ENCODE peak calls at places on chromosomes 4 and X, in ten cellular contexts. N, W, Z, H, L, E, U, O, B and J are unnamed samples. For H3K4me1, the result is how much of the 10 kb centered on the place peaks cover.

GRCh38 chr4:148542922-148543623 is 100.9 kb upstream of the NR3C2 start:
- DNase-seq in H (no peak), N (no peak), B (no peak), L (no peak), W (no peak), O (no peak), U (no peak), Z (no peak), E (no peak), J (no peak)

GRCh38 chrX:12360991-12361598 is 222.8 kb downstream of the FRMPD4 start:
- DNase-seq in B (no peak), Z (no peak), H (no peak), E (no peak), O (peak), U (no peak), W (no peak), N (no peak), L (no peak), J (no peak)

GRCh38 chrX:45623266-45623665 is 422.6 kb upstream of the DIPK2B start:
- DNase-seq in Z (no peak), U (no peak), B (no peak), N (no peak), W (peak), H (no peak), E (no peak), O (peak), L (no peak), J (no peak)

GRCh38 chrX:128518508-128518907 is 466.3 kb upstream of the ACTRT1 start:
- DNase-seq in B (no peak), O (peak), H (no peak), U (no peak), E (no peak), W (peak), L (no peak), Z (no peak), N (peak), J (no peak)

GRCh38 chr4:108483077-108483476 is 137.3 kb upstream of the RPL34 start:
- DNase-seq in B (no peak), W (no peak), Z (no peak), O (no peak), U (no peak), L (no peak), H (no peak), E (no peak), N (no peak), J (no peak)

GRCh38 chr4:26782168-26782829 is 78.3 kb upstream of the STIM2 start:
- DNase-seq in B (no peak), U (no peak), Z (no peak), E (no peak), N (no peak), W (no peak), L (no peak), O (no peak), H (no peak), J (no peak)

GRCh38 chr4:147975325-147975724 is 243.4 kb downstream of the ARHGAP10 start:
- DNase-seq in Z (no peak), E (no peak), L (no peak), H (no peak), W (no peak), U (no peak), N (no peak), B (no peak), O (no peak), J (no peak)

GRCh38 chrX:117511379-117511778 is 605.2 kb downstream of the KLHL13 start:
- DNase-seq in O (no peak), U (no peak), H (no peak), Z (no peak), N (no peak), B (no peak), E (no peak), L (no peak), W (no peak), J (no peak)

GRCh38 chr4:3866813-3867129 is 100.6 kb downstream of the ADRA2C start:
- DNase-seq in N (no peak), B (peak), W (no peak), E (no peak), U (peak), Z (no peak), O (no peak), L (no peak), H (no peak), J (no peak)

GRCh38 chr4:83362492-83363329 is 28.1 kb upstream of the HPSE start:
- DNase-seq in B (no peak), N (peak), L (no peak), H (no peak), O (peak), U (no peak), Z (no peak), W (peak), E (no peak), J (no peak)

GRCh38 chrX:105475801-105476200 is 255.3 kb upstream of the TEX13A start:
- DNase-seq in W (no peak), E (no peak), U (no peak), B (no peak), O (no peak), Z (no peak), N (no peak), L (no peak), H (no peak), J (no peak)

GRCh38 chr4:95155759-95156451 is 392.9 kb downstream of the UNC5C start:
- DNase-seq in E (no peak), L (no peak), B (no peak), O (peak), W (peak), U (no peak), Z (no peak), H (no peak), N (peak), J (no peak)

GRCh38 chr4:10096201-10096975 is 20.2 kb downstream of the WDR1 start:
- DNase-seq in L (no peak), U (peak), H (peak), N (no peak), E (peak), B (no peak), W (peak), Z (peak), O (peak), J (peak)

GRCh38 chr4:43277003-43277402 is 384.5 kb downstream of the GRXCR1 start:
- DNase-seq in N (no peak), O (no peak), Z (no peak), B (no peak), L (no peak), H (no peak), W (no peak), U (no peak), E (no peak), J (no peak)

GRCh38 chrX:1126738-1127137 is 85.7 kb downstream of the CRLF2 start:
- DNase-seq in E (no peak), U (peak), Z (no peak), L (peak), B (peak), O (no peak), H (no peak), N (no peak), W (no peak), J (no peak)

GRCh38 chr4:89134775-89135319 is 23.5 kb downstream of the TIGD2 start:
- DNase-seq in L (no peak), N (no peak), B (no peak), H (no peak), U (no peak), O (peak), E (no peak), W (peak), Z (no peak), J (no peak)

GRCh38 chr4:24582235-24582863 is 2.0 kb downstream of the DHX15 start:
- DNase-seq in N (no peak), Z (no peak), L (no peak), W (peak), B (no peak), H (no peak), O (no peak), U (no peak), E (no peak), J (no peak)

GRCh38 chrX:9420513-9420912 is 44.3 kb upstream of the TBL1X start:
- DNase-seq in N (no peak), Z (no peak), O (no peak), E (no peak), W (no peak), H (no peak), L (no peak), U (no peak), B (no peak), J (no peak)

DNA sequence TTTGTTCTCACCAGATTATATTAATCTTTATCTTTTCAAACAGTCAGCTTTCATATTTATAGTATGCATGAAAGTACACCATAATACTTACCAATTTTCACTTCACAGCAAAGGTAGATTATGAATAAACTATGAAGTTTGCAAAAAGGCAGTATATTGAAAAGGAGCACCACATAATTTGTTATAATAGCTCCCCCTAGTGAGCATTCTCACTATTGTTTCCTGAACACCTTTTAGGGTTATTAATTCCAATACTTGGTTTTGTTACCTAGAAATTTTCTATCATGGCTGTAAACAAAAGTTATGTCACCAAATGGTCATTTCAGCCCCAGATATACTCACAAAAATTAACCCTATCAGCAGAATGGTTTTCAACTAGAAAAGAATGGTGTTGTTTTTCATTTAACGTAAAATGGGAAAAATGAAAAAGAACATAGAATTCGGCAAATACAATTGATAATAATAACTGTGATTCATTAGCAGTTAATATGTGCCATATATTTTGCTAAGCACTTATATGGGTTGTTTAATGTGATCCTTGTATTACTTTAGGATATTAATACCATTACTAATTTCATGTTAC is 30.2 kb upstream of the NKX6-1 start:
- DNase-seq in E (no peak), H (no peak), O (peak), B (no peak), W (peak), U (no peak), N (peak), L (no peak), Z (no peak), J (no peak)
- TF ChIP-seq CTCF in E (no peak), H (no peak), O (peak), B (peak), W (peak), U (no peak), N (peak), L (no peak), Z (peak), J (peak)

GRCh38 chr4:143374771-143375170 is 38.1 kb downstream of the GAB1 start:
- DNase-seq in W (no peak), N (no peak), B (no peak), O (no peak), Z (no peak), E (no peak), U (no peak), H (no peak), L (no peak), J (no peak)
- H3K4me1 ChIP-seq in W (under half), N (half or more), B (half or more), O (under half), Z (under half), E (under half), U (under half), H (half or more), L (half or more), J (under half)

DNA sequence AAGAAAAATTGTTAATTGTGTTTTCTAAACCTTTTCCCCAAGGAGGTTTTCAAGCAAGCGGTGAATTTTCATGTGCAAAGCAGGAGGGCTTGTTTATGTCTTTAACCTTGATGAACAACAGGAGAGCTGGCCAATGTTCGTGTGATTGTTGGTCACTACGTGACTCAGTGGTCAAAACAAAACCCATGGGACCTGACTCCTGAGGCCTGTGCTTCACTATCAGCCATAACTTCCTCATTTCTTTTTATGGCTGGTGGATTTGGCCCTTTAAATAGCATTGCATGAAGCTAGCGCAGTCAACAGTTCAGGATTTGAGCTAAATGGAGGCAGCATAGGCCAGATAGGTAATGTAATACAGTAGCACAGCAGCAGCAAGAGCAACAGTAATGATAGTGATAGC is 80.5 kb downstream of the MID1IP1 start:
- DNase-seq in H (no peak), W (no peak), N (peak), Z (no peak), L (no peak), B (no peak), O (no peak), U (no peak), E (no peak), J (no peak)
- H3K4me3 ChIP-seq in H (no peak), W (no peak), N (peak), Z (no peak), L (no peak), B (no peak), O (no peak), U (no peak), E (no peak), J (no peak)

GRCh38 chr4:11720292-11720691 is 291.6 kb upstream of the HS3ST1 start:
- DNase-seq in O (peak), E (no peak), Z (no peak), U (no peak), N (no peak), H (no peak), W (peak), B (no peak), L (no peak), J (no peak)
- TF ChIP-seq CTCF in O (peak), E (no peak), Z (peak), U (peak), N (peak), H (no peak), W (peak), B (peak), L (peak), J (peak)

GRCh38 chr4:63221477-63221876 is 1187.8 kb downstream of the TECRL start:
- DNase-seq in Z (no peak), O (no peak), H (no peak), N (no peak), E (no peak), W (no peak), L (no peak), B (no peak), U (no peak), J (no peak)
- H3K4me1 ChIP-seq in Z (under half), O (under half), H (under half), N (under half), E (under half), W (under half), L (under half), B (under half), U (under half), J (under half)

DNA sequence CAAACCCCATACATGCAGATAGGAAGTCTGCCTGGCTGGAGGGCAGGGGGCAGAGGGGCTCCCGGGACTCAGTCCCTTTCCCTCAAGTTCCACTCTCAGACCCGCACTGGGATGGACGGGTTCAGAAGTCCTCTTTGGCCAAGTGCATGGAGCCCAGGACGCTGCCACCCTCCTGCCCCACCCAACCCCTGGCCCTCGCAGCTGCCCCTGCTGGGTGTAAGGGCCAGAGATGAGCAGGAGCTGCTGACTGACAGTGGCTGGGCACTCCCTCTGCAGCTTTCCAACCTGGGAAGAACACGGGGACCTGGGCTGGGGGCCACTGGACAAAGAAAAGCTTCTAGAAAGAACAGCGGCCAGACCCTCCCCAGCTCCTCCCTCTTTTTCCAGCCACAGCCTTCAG is 3.4 kb downstream of the L1CAM start:
- DNase-seq in E (no peak), N (no peak), Z (no peak), W (no peak), O (no peak), H (no peak), U (no peak), B (no peak), L (no peak), J (peak)
- H3K4me3 ChIP-seq in E (no peak), N (no peak), Z (no peak), W (no peak), O (no peak), H (no peak), U (no peak), B (no peak), L (no peak), J (no peak)

DNA sequence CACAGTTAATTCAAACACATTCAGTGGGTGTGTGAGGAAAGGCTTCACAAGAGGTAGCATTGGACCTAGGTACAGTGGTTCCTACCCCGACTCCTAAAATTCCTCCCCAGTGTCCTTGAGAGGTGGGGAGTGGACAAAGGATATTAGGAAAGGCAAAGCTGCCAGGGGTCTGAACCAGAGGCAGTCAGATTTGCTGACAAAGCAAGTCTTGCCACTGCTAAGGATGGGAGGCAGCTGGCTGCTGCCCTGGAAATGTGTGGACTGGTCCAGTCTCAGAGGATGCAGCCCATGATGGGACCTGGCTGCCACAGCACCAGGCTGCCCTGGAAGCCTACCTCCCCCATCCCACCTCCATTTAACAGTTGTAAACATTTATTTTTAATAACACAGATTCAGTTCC is 4.1 kb upstream of the PHF8 start:
- DNase-seq in U (no peak), W (no peak), O (no peak), N (no peak), Z (no peak), H (no peak), E (no peak), L (no peak), B (no peak), J (no peak)
- TF ChIP-seq CTCF in U (no peak), W (no peak), O (no peak), N (no peak), Z (no peak), H (no peak), E (no peak), L (no peak), B (no peak), J (no peak)